ENCODE peak calls at places on chromosomes 16 and 17, in six cellular contexts. One of them, this sample, is unnamed.
A peak's percentile ranks its signal among the peaks of the same experiment; 100 is the strongest.

GRCh38 chr16:84511180-84511800 is 6.8 kb upstream of the MEAK7 start:
- DNase-seq in kidney: peak; percentile 93
- DNase-seq in brain microvascular endothelial cell: peak; percentile 76
- DNase-seq in neural crest cell: peak; percentile 86
- DNase-seq in testis: peak; percentile 89
- DNase-seq in Panc1: no peak
- DNase-seq in this sample: no peak

GRCh38 chr17:65487161-65487560 is 74.3 kb downstream of the AXIN2 start:
- DNase-seq in Panc1: no peak
- DNase-seq in kidney: no peak
- DNase-seq in neural crest cell: no peak
- DNase-seq in testis: no peak
- DNase-seq in brain microvascular endothelial cell: no peak
- DNase-seq in this sample: no peak

GRCh38 chr17:4109424-4109823 is 33.4 kb downstream of the ZZEF1 start:
- DNase-seq in brain microvascular endothelial cell: no peak
- DNase-seq in neural crest cell: no peak
- DNase-seq in Panc1: no peak
- DNase-seq in testis: no peak
- DNase-seq in kidney: no peak
- DNase-seq in this sample: no peak

GRCh38 chr17:2108170-2108569 is 53.3 kb downstream of the HIC1 start:
- DNase-seq in Panc1: no peak
- DNase-seq in testis: no peak
- DNase-seq in kidney: no peak
- DNase-seq in neural crest cell: no peak
- DNase-seq in brain microvascular endothelial cell: no peak
- DNase-seq in this sample: no peak

GRCh38 chr16:27461483-27462171 is 59.7 kb downstream of the IL21R start:
- DNase-seq in neural crest cell: no peak
- DNase-seq in testis: no peak
- DNase-seq in kidney: peak; percentile 75
- DNase-seq in brain microvascular endothelial cell: no peak
- DNase-seq in Panc1: no peak
- DNase-seq in this sample: no peak

GRCh38 chr17:13016881-13017622 is 775 bp downstream of the ELAC2 start:
- DNase-seq in testis: no peak
- DNase-seq in kidney: no peak
- DNase-seq in neural crest cell: no peak
- DNase-seq in Panc1: no peak
- DNase-seq in brain microvascular endothelial cell: no peak
- DNase-seq in this sample: no peak

GRCh38 chr16:46884513-46885293 is 541 bp downstream of the GPT2 start:
- DNase-seq in brain microvascular endothelial cell: no peak
- DNase-seq in Panc1: no peak
- DNase-seq in testis: no peak
- DNase-seq in kidney: no peak
- DNase-seq in neural crest cell: peak; percentile 16
- DNase-seq in this sample: no peak

GRCh38 chr16:50838165-50838564 is 96.3 kb downstream of the CYLD start:
- DNase-seq in testis: no peak
- DNase-seq in Panc1: no peak
- DNase-seq in kidney: no peak
- DNase-seq in brain microvascular endothelial cell: no peak
- DNase-seq in neural crest cell: no peak
- DNase-seq in this sample: no peak

GRCh38 chr16:52071101-52071500 is 475.8 kb downstream of the TOX3 start:
- DNase-seq in kidney: no peak
- DNase-seq in Panc1: no peak
- DNase-seq in testis: no peak
- DNase-seq in neural crest cell: no peak
- DNase-seq in brain microvascular endothelial cell: no peak
- DNase-seq in this sample: no peak

GRCh38 chr16:81519298-81520150 is 74.9 kb downstream of the CMIP start:
- DNase-seq in Panc1: no peak
- DNase-seq in kidney: no peak
- DNase-seq in brain microvascular endothelial cell: no peak
- DNase-seq in testis: no peak
- DNase-seq in neural crest cell: no peak
- DNase-seq in this sample: peak; percentile 32

GRCh38 chr17:32174889-32175288 is 32.6 kb downstream of the RHOT1 start:
- DNase-seq in brain microvascular endothelial cell: no peak
- DNase-seq in Panc1: no peak
- DNase-seq in neural crest cell: no peak
- DNase-seq in kidney: no peak
- DNase-seq in testis: no peak
- DNase-seq in this sample: no peak

DNA sequence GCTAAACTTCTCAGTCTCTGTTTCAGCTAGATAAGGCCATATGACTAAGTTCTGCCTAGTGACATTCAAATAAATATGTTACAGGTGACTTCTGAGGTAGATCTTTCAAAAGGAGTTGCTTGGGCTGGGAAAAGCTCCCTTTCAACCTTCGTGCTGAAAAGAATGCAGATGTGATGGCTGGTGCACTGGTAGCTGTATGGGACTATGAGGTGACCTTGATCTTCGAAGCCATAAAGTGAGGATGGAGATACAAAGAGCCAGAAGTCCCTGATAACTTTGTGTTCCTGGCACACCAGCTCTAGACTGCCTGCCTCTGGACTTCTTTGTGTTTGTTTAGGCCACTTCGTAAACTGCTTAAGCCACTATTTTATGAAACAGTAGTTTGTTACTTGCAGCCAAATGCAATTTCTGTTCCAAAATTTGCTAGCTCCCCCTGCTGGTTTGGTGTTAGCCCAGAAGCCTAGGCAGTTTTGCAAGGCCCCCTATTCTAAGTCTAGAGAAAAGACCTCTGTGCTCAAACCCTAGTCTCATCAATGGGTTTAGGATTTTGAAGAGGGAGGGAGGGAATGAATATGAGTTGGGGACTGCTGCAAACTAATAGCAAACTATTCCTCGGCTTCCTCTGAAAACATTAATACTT is 23.3 kb upstream of the ERCC4 start:
- DNase-seq in Panc1: no peak
- DNase-seq in kidney: no peak
- DNase-seq in testis: no peak
- DNase-seq in brain microvascular endothelial cell: no peak
- DNase-seq in neural crest cell: no peak
- DNase-seq in this sample: no peak
- TF ChIP-seq CTCF in Panc1: peak; percentile 73
- TF ChIP-seq CTCF in kidney: no peak
- TF ChIP-seq CTCF in testis: no peak
- TF ChIP-seq CTCF in brain microvascular endothelial cell: peak; percentile 47
- TF ChIP-seq CTCF in neural crest cell: peak; percentile 31
- TF ChIP-seq CTCF in this sample: peak; percentile 42

GRCh38 chr16:53817812-53818211 is 113.9 kb downstream of the FTO start:
- DNase-seq in kidney: no peak
- DNase-seq in neural crest cell: no peak
- DNase-seq in testis: no peak
- DNase-seq in brain microvascular endothelial cell: no peak
- DNase-seq in Panc1: no peak
- DNase-seq in this sample: no peak

GRCh38 chr16:53814791-53815190 is 110.8 kb downstream of the FTO start:
- DNase-seq in neural crest cell: no peak
- DNase-seq in brain microvascular endothelial cell: no peak
- DNase-seq in Panc1: no peak
- DNase-seq in testis: no peak
- DNase-seq in kidney: no peak
- DNase-seq in this sample: no peak

GRCh38 chr16:53816211-53816610 is 112.3 kb downstream of the FTO start:
- DNase-seq in brain microvascular endothelial cell: no peak
- DNase-seq in kidney: no peak
- DNase-seq in neural crest cell: no peak
- DNase-seq in Panc1: no peak
- DNase-seq in testis: no peak
- DNase-seq in this sample: no peak

GRCh38 chr16:53812914-53813313 is 109.0 kb downstream of the FTO start:
- DNase-seq in testis: no peak
- DNase-seq in brain microvascular endothelial cell: no peak
- DNase-seq in neural crest cell: no peak
- DNase-seq in Panc1: no peak
- DNase-seq in kidney: no peak
- DNase-seq in this sample: no peak

DNA sequence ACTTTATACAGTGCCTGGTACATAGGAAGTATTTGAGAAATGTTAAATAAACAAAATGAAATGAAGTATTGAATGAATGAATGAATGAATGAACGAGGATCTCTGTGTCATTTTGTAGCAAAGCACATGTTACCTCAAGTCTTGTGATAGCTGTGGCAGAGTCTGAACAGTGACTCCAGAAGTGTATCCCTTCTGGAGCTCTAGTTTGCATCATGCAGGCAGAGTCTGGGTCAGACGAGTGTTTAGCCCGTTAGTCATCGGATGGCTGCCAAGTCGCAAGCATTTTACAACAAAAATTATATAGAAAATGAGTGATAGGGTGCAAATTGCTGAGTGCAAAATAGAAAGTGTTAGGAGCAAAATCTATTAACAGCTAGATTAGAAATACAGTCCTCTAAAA is 113.2 kb downstream of the FTO start:
- DNase-seq in neural crest cell: no peak
- DNase-seq in testis: no peak
- DNase-seq in brain microvascular endothelial cell: peak; percentile 96
- DNase-seq in Panc1: peak; percentile 73
- DNase-seq in kidney: no peak
- DNase-seq in this sample: no peak
- TF ChIP-seq CTCF in neural crest cell: no peak
- TF ChIP-seq CTCF in testis: no peak
- TF ChIP-seq CTCF in brain microvascular endothelial cell: no peak
- TF ChIP-seq CTCF in Panc1: no peak
- TF ChIP-seq CTCF in kidney: no peak
- TF ChIP-seq CTCF in this sample: no peak

DNA sequence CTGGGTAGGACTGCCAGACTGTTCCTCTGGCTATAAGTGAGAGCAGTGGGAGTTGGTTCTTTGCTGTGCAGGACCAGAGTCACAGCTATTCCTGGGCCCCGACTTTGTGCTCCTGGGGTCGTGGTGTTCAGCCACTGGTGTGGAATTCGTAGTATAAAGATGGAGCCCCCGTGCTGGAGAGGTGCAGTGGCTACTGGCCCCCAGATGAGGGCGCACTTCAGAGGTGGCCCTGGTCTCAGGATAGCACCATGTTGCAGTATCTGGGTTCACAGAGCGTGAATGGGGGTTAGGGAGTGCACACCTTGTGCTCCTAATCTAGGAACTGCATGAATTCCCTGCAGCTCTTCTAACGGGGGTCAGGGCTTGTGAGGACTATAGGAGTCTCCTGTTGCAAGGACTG is 21.1 kb downstream of the TANC2 start:
- DNase-seq in kidney: no peak
- DNase-seq in Panc1: no peak
- DNase-seq in neural crest cell: no peak
- DNase-seq in brain microvascular endothelial cell: no peak
- DNase-seq in testis: no peak
- DNase-seq in this sample: no peak
- TF ChIP-seq CTCF in kidney: no peak
- TF ChIP-seq CTCF in Panc1: peak; percentile 71
- TF ChIP-seq CTCF in neural crest cell: peak; percentile 37
- TF ChIP-seq CTCF in brain microvascular endothelial cell: peak; percentile 63
- TF ChIP-seq CTCF in testis: no peak
- TF ChIP-seq CTCF in this sample: peak; percentile 53

DNA sequence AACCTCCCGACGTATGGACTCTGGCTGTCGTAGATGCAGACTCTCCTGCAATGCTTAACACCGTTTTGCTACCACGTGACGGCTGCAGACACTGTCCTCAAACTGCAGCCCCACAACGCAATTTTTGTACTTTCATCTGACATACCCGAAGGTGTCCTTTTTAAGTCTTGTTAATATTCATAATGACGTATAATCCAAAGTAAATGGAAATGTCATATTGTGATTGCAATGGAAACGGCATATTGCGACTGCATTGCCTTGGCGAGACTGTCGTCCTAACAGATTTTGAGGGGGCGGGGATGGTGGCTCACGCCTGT is 79.3 kb upstream of the TBC1D3K start:
- DNase-seq in kidney: no peak
- DNase-seq in brain microvascular endothelial cell: no peak
- DNase-seq in neural crest cell: no peak
- DNase-seq in Panc1: no peak
- DNase-seq in testis: no peak
- DNase-seq in this sample: no peak
- TF ChIP-seq CTCF in kidney: no peak
- TF ChIP-seq CTCF in brain microvascular endothelial cell: no peak
- TF ChIP-seq CTCF in neural crest cell: no peak
- TF ChIP-seq CTCF in Panc1: no peak
- TF ChIP-seq CTCF in testis: no peak
- TF ChIP-seq CTCF in this sample: peak; percentile 18

GRCh38 chr17:50195196-50195865 is 6.1 kb downstream of the COL1A1 start:
- DNase-seq in testis: no peak
- DNase-seq in neural crest cell: no peak
- DNase-seq in brain microvascular endothelial cell: no peak
- DNase-seq in kidney: peak; percentile 58
- DNase-seq in Panc1: no peak
- DNase-seq in this sample: peak; percentile 96
- TF ChIP-seq CTCF in testis: no peak
- TF ChIP-seq CTCF in neural crest cell: no peak
- TF ChIP-seq CTCF in brain microvascular endothelial cell: peak; percentile 68
- TF ChIP-seq CTCF in kidney: no peak
- TF ChIP-seq CTCF in Panc1: no peak
- TF ChIP-seq CTCF in this sample: peak; percentile 74

GRCh38 chr17:47801176-47801765 is 20.3 kb downstream of the OSBPL7 start:
- DNase-seq in testis: no peak
- DNase-seq in brain microvascular endothelial cell: no peak
- DNase-seq in neural crest cell: no peak
- DNase-seq in Panc1: no peak
- DNase-seq in kidney: no peak
- DNase-seq in this sample: peak; percentile 47

GRCh38 chr17:47803751-47804150 is 17.8 kb downstream of the OSBPL7 start:
- DNase-seq in kidney: no peak
- DNase-seq in brain microvascular endothelial cell: no peak
- DNase-seq in testis: no peak
- DNase-seq in Panc1: no peak
- DNase-seq in neural crest cell: no peak
- DNase-seq in this sample: no peak

GRCh38 chr17:47803201-47803600 is 18.4 kb downstream of the OSBPL7 start:
- DNase-seq in brain microvascular endothelial cell: no peak
- DNase-seq in kidney: no peak
- DNase-seq in Panc1: no peak
- DNase-seq in neural crest cell: no peak
- DNase-seq in testis: no peak
- DNase-seq in this sample: no peak

GRCh38 chr17:47801906-47802305 is 19.7 kb downstream of the OSBPL7 start:
- DNase-seq in Panc1: no peak
- DNase-seq in kidney: peak; percentile 43
- DNase-seq in brain microvascular endothelial cell: no peak
- DNase-seq in neural crest cell: no peak
- DNase-seq in testis: no peak
- DNase-seq in this sample: no peak

DNA sequence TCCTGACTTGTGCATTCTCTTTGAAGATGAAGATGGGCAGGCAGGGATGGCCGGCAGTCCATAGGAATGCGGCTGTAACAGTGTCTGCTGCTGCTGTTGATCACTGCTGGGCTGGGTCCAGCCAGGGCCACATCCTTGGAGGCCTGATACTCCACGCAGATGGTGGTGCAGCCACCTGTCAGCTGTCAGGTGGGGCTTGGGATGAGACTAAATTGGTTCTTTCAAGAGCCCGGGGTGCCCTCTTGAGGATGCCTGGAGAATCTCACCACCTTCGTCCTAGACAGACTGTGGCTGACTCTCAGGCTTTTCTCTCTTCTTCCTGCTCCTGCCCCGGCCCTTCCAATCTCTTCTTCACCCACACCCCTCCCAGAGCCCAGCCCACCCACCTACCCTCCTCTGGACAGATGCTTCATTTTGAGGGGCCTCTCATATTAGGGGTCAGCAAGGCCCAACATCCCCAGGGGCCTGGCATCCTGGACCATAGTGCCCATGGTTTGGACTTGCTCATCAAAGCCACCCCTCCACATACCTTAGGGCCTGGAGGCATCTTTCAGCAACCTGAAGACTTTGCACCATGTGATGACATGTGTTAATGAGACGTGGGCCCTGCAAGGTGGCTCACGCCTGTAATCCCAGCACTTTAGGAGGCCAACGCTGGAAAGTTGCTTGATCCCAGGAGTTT is 19.1 kb downstream of the OSBPL7 start:
- DNase-seq in neural crest cell: peak; percentile 27
- DNase-seq in testis: peak; percentile 67
- DNase-seq in Panc1: peak; percentile 30
- DNase-seq in kidney: no peak
- DNase-seq in brain microvascular endothelial cell: peak; percentile 32
- DNase-seq in this sample: peak; percentile 63
- TF ChIP-seq CTCF in neural crest cell: peak; percentile 69
- TF ChIP-seq CTCF in testis: peak; percentile 25
- TF ChIP-seq CTCF in Panc1: peak; percentile 91
- TF ChIP-seq CTCF in kidney: peak; percentile 32
- TF ChIP-seq CTCF in brain microvascular endothelial cell: peak; percentile 80
- TF ChIP-seq CTCF in this sample: peak; percentile 82

This sample was measured in chondrocyte.